ENCODE peak calls at places on chromosomes 3 and 15, in seven cellular contexts. Q is upper lobe of left lung; R is HS-5; P is HT-29; C is posterior vena cava; O is stimulated activated CD4-positive, alpha-beta T cell treated with anti-CD3 and anti-CD28 coated beads, Interleukin-4, amount 100 ng/mL, for 24 hours; G is Daoy. T is an unnamed sample.

GRCh38 chr3:70882104-70882503 is 569.7 kb upstream of the MDFIC2 start:
- DNase-seq in O (no peak), P (no peak), R (no peak), C (no peak), G (peak; percentile 58), Q (no peak), T (no peak)

GRCh38 chr3:127074900-127075360 is 92.0 kb downstream of the PLXNA1 start:
- DNase-seq in R (no peak), O (no peak), G (peak; percentile 23), P (peak; percentile 16), C (peak; percentile 89), Q (no peak), T (no peak)

GRCh38 chr3:149783576-149783975 is 8.8 kb downstream of the ANKUB1 start:
- DNase-seq in R (peak; percentile 66), O (no peak), P (no peak), C (no peak), Q (no peak), G (peak; percentile 46), T (no peak)

GRCh38 chr3:84108442-84108971 is 850.3 kb upstream of the CADM2 start:
- DNase-seq in G (no peak), O (no peak), C (no peak), Q (no peak), R (peak; percentile 81), P (peak; percentile 20), T (no peak)

GRCh38 chr3:52301042-52301441 is 13.4 kb downstream of the GLYCTK start:
- DNase-seq in C (no peak), G (no peak), Q (no peak), O (no peak), P (no peak), R (no peak), T (no peak)

GRCh38 chr3:72829701-72830100 is 18.5 kb downstream of the SHQ1 start:
- DNase-seq in R (no peak), G (no peak), P (no peak), Q (no peak), O (no peak), C (no peak), T (no peak)

GRCh38 chr3:147939425-147940196 is 530.4 kb downstream of the ZIC1 start:
- DNase-seq in R (no peak), C (no peak), G (no peak), P (no peak), Q (no peak), O (no peak), T (no peak)

GRCh38 chr15:71634820-71635219 is 175.5 kb upstream of the NR2E3 start:
- DNase-seq in C (no peak), O (no peak), G (peak; percentile 63), R (no peak), P (no peak), Q (no peak), T (no peak)

GRCh38 chr3:100402150-100402706 is 889 bp downstream of the LNP1 start:
- DNase-seq in P (peak; percentile 45), Q (no peak), G (peak; percentile 18), C (no peak), R (no peak), O (no peak), T (no peak)

GRCh38 chr15:87917480-87917879 is 339.1 kb downstream of the NTRK3 start:
- DNase-seq in G (no peak), P (no peak), C (no peak), Q (no peak), O (no peak), R (no peak), T (no peak)

GRCh38 chr15:85331666-85332261 is 48.6 kb upstream of the AKAP13 start:
- DNase-seq in C (no peak), O (no peak), G (no peak), R (no peak), Q (no peak), P (no peak), T (no peak)

T was measured in frontal cortex.